ENCODE peak calls at places on chromosomes 13 and 19, in seven cellular contexts. S is memory B cell, U is skeletal muscle cell, N is NCI-H1048, V is left colon, P is NCI-H748 treated with DMSO at 0.1 percent for 48 hours, F is mucosa of gallbladder. D is an unnamed sample.

GRCh38 chr13:113184568-113185440 is 23.7 kb downstream of the PCID2 start:
- DNase-seq in S (no peak), U (no peak), N (no peak), V (no peak), P (no peak), F (no peak), D (no peak)

GRCh38 chr13:53174550-53174949 is 145.9 kb downstream of the OLFM4 start:
- DNase-seq in S (no peak), U (no peak), N (no peak), V (no peak), P (no peak), F (no peak), D (no peak)

GRCh38 chr13:76725211-76725610 is 161.0 kb downstream of the KCTD12 start:
- DNase-seq in S (no peak), U (peak), N (no peak), V (no peak), P (no peak), F (no peak), D (no peak)

GRCh38 chr13:91922969-91923592 is 524.7 kb downstream of the GPC5 start:
- DNase-seq in S (no peak), U (no peak), N (no peak), V (no peak), P (no peak), F (no peak), D (no peak)

GRCh38 chr13:48993150-48993549 is 17.4 kb downstream of the FNDC3A start:
- DNase-seq in S (no peak), U (no peak), N (no peak), V (no peak), P (no peak), F (no peak), D (no peak)

GRCh38 chr19:6091771-6092291 is 18.5 kb downstream of the RFX2 start:
- DNase-seq in S (no peak), U (no peak), N (no peak), V (peak), P (no peak), F (peak), D (no peak)

GRCh38 chr13:95710313-95710712 is 33.4 kb downstream of the DNAJC3 start:
- DNase-seq in S (no peak), U (peak), N (no peak), V (no peak), P (no peak), F (no peak), D (no peak)

GRCh38 chr19:17950310-17951150 is 16.4 kb upstream of the KCNN1 start:
- DNase-seq in S (peak), U (no peak), N (no peak), V (peak), P (no peak), F (no peak), D (no peak)

GRCh38 chr13:99909097-99909835 is 62.3 kb downstream of the ZIC5 start:
- DNase-seq in S (no peak), U (no peak), N (no peak), V (no peak), P (no peak), F (no peak), D (no peak)

GRCh38 chr13:109151255-109151654 is 521.8 kb downstream of the MYO16 start:
- DNase-seq in S (no peak), U (no peak), N (no peak), V (no peak), P (no peak), F (no peak), D (no peak)

GRCh38 chr19:18000981-18001836 is 6.8 kb upstream of the ARRDC2 start:
- DNase-seq in S (peak), U (peak), N (peak), V (peak), P (peak), F (peak), D (peak)

GRCh38 chr19:12513531-12514061 is 29.0 kb upstream of the ZNF709 start:
- DNase-seq in S (no peak), U (no peak), N (no peak), V (no peak), P (no peak), F (peak), D (no peak)

GRCh38 chr13:36819064-36819810 is at the start of gene RFXAP:
- DNase-seq in S (peak), U (peak), N (peak), V (peak), P (peak), F (peak), D (peak)

GRCh38 chr19:56089344-56089743 is 31.8 kb downstream of the ZNF787 start:
- DNase-seq in S (no peak), U (no peak), N (no peak), V (no peak), P (no peak), F (no peak), D (no peak)

GRCh38 chr13:27455331-27455855 is 5.0 kb upstream of the MTIF3 start:
- DNase-seq in S (no peak), U (no peak), N (no peak), V (no peak), P (no peak), F (no peak), D (no peak)

GRCh38 chr19:364496-365287 is 20.1 kb upstream of the MIER2 start:
- DNase-seq in S (no peak), U (no peak), N (no peak), V (no peak), P (no peak), F (no peak), D (no peak)

GRCh38 chr13:46624821-46625220 is 71.9 kb downstream of the LRCH1 start:
- DNase-seq in S (no peak), U (no peak), N (no peak), V (no peak), P (no peak), F (no peak), D (no peak)

GRCh38 chr13:107865643-107866006 is 349.7 kb downstream of the LIG4 start:
- DNase-seq in S (no peak), U (no peak), N (no peak), V (no peak), P (peak), F (no peak), D (no peak)

GRCh38 chr13:28022848-28023518 is 34.5 kb upstream of the URAD start:
- DNase-seq in S (no peak), U (no peak), N (no peak), V (no peak), P (no peak), F (no peak), D (peak)

GRCh38 chr13:99151516-99151915 is 49.1 kb upstream of the UBAC2 start:
- DNase-seq in S (no peak), U (peak), N (no peak), V (no peak), P (no peak), F (no peak), D (peak)

GRCh38 chr13:44627441-44627840 is 51.3 kb upstream of the TSC22D1 start:
- DNase-seq in S (no peak), U (no peak), N (no peak), V (no peak), P (no peak), F (no peak), D (no peak)

GRCh38 chr13:95485045-95485517 is 67.4 kb upstream of the CLDN10 start:
- DNase-seq in S (no peak), U (no peak), N (no peak), V (no peak), P (no peak), F (no peak), D (no peak)

GRCh38 chr19:38912600-38913514 is 871 bp upstream of the CCER2 start:
- DNase-seq in S (no peak), U (no peak), N (no peak), V (no peak), P (no peak), F (no peak), D (no peak)

GRCh38 chr13:98293103-98293502 is 116.0 kb upstream of the RNF113B start:
- DNase-seq in S (no peak), U (no peak), N (no peak), V (no peak), P (peak), F (peak), D (peak)

GRCh38 chr19:4379383-4380253 is 20.7 kb downstream of the SH3GL1 start:
- DNase-seq in S (no peak), U (peak), N (no peak), V (no peak), P (no peak), F (peak), D (no peak)

GRCh38 chr13:26759156-26759906 is 1.3 kb downstream of the GPR12 start:
- DNase-seq in S (no peak), U (no peak), N (no peak), V (no peak), P (peak), F (no peak), D (no peak)

GRCh38 chr19:41994994-41995958 is 1.2 kb upstream of the ATP1A3 start:
- DNase-seq in S (no peak), U (no peak), N (no peak), V (no peak), P (no peak), F (no peak), D (no peak)

GRCh38 chr13:60267498-60268202 is 103.9 kb upstream of the DIAPH3 start:
- DNase-seq in S (no peak), U (no peak), N (no peak), V (peak), P (no peak), F (peak), D (peak)

GRCh38 chr19:13366529-13367143 is 139.6 kb downstream of the CACNA1A start:
- DNase-seq in S (no peak), U (peak), N (no peak), V (no peak), P (no peak), F (no peak), D (no peak)

D was measured in Caco-2.